ENCODE peak calls at places on chromosomes 3 and 15, in eight cellular contexts. M is tibial nerve, O is lower leg skin, U is sigmoid colon, D is uterus, S is A549, N is heart left ventricle, Z is Peyer's patch. Y is an unnamed sample.

GRCh38 chr3:169666501-169667379 is 3.2 kb upstream of the MECOM start:
- DNase-seq in N (no peak), O (no peak), U (peak; percentile 56), Z (no peak), M (no peak), D (no peak), S (no peak), Y (no peak)

GRCh38 chr15:84937144-84937543 is 44.5 kb upstream of the PDE8A start:
- DNase-seq in M (no peak), Z (no peak), D (no peak), O (no peak), U (peak; percentile 9), S (no peak), N (no peak), Y (no peak)

GRCh38 chr3:30498587-30498967 is 107.8 kb upstream of the TGFBR2 start:
- DNase-seq in M (no peak), Z (no peak), N (no peak), O (no peak), S (no peak), U (no peak), D (no peak), Y (no peak)

GRCh38 chr15:40420793-40421192 is 15.2 kb downstream of the IVD start:
- DNase-seq in N (peak; percentile 53), Z (no peak), O (no peak), D (no peak), M (no peak), U (no peak), S (no peak), Y (no peak)

GRCh38 chr3:43194490-43195115 is 88.7 kb upstream of the POMGNT2 start:
- DNase-seq in M (no peak), N (no peak), D (no peak), Z (peak; percentile 37), U (no peak), O (peak; percentile 42), S (no peak), Y (no peak)

GRCh38 chr3:61589856-61590255 is 28.5 kb downstream of the PTPRG start:
- DNase-seq in N (no peak), M (no peak), Z (no peak), O (no peak), S (peak; percentile 8), D (no peak), U (no peak), Y (no peak)

GRCh38 chr15:83200162-83200561 is 7.5 kb downstream of the HDGFL3 start:
- DNase-seq in O (no peak), N (no peak), S (no peak), M (no peak), Z (no peak), D (no peak), U (no peak), Y (no peak)

GRCh38 chr3:73716418-73716817 is 91.7 kb upstream of the PDZRN3 start:
- DNase-seq in O (no peak), M (no peak), U (no peak), D (no peak), S (no peak), Z (no peak), N (no peak), Y (no peak)

GRCh38 chr3:152258448-152259302 is 10.1 kb upstream of the MBNL1 start:
- DNase-seq in Z (peak; percentile 27), M (no peak), O (peak; percentile 93), S (peak; percentile 81), N (peak; percentile 60), D (peak; percentile 73), U (peak; percentile 85), Y (peak; percentile 28)

GRCh38 chr3:174308761-174309160 is 550.4 kb upstream of the NAALADL2 start:
- DNase-seq in D (no peak), O (no peak), S (no peak), M (no peak), U (no peak), N (no peak), Z (no peak), Y (no peak)

GRCh38 chr15:66023322-66023972 is 154.2 kb downstream of the RAB11A start:
- DNase-seq in U (no peak), O (no peak), Z (no peak), N (no peak), S (no peak), D (no peak), M (no peak), Y (no peak)

GRCh38 chr3:85090495-85090894 is 131.7 kb downstream of the CADM2 start:
- DNase-seq in O (no peak), S (no peak), N (no peak), U (no peak), Z (no peak), D (no peak), M (no peak), Y (no peak)
- H3K4me3 ChIP-seq in O (no peak overlapping the region), S (no peak overlapping the region), N (no peak overlapping the region), U (no peak overlapping the region), Z (no peak overlapping the region), D (no peak overlapping the region), M (no peak overlapping the region), Y (no peak overlapping the region)

GRCh38 chr3:197749601-197750395 is at the start of gene FYTTD1:
- DNase-seq in S (peak; percentile 77), D (peak; percentile 86), M (peak; percentile 83), Z (peak; percentile 88), O (peak; percentile 98), N (peak; percentile 97), U (peak; percentile 95), Y (peak; percentile 92)
- TF ChIP-seq POLR2A in S (peak; percentile 78), D (peak; percentile 65), M (peak; percentile 86), Z (peak; percentile 56), O (no peak), N (no peak), U (peak; percentile 63), Y (peak; percentile 18)

GRCh38 chr15:62264196-62264595 is 99.1 kb upstream of the C2CD4B start:
- DNase-seq in Z (no peak), D (no peak), M (no peak), N (no peak), S (no peak), O (no peak), U (no peak), Y (no peak)
- TF ChIP-seq CTCF in Z (no peak), D (no peak), M (no peak), N (no peak), S (no peak), O (no peak), U (no peak), Y (no peak)

GRCh38 chr15:33195283-33195682 is 769 bp upstream of the FMN1 start:
- DNase-seq in S (no peak), N (no peak), D (no peak), O (no peak), Z (no peak), M (no peak), U (no peak), Y (no peak)

GRCh38 chr15:33197636-33198035 is 3.1 kb upstream of the FMN1 start:
- DNase-seq in D (no peak), S (no peak), O (no peak), M (no peak), N (no peak), Z (no peak), U (no peak), Y (no peak)

GRCh38 chr15:33191641-33192040 is 2.9 kb downstream of the FMN1 start:
- DNase-seq in D (no peak), N (no peak), U (no peak), O (no peak), S (no peak), Z (no peak), M (no peak), Y (no peak)

GRCh38 chr15:33194704-33195261 is at the start of gene FMN1:
- DNase-seq in O (peak; percentile 98), Z (peak; percentile 73), S (peak; percentile 90), N (peak; percentile 95), M (peak; percentile 69), D (peak; percentile 88), U (peak; percentile 95), Y (peak; percentile 97)

GRCh38 chr15:33194237-33194636 is 277 bp downstream of the FMN1 start:
- DNase-seq in U (peak; percentile 61), N (no peak), D (no peak), Z (no peak), M (no peak), S (no peak), O (no peak), Y (no peak)
- H3K4me3 ChIP-seq in U (peak overlapping the region; percentile 49), N (peak overlapping the region; percentile 53), D (peak overlapping the region; percentile 33), Z (peak overlapping the region; percentile 33), M (peak overlapping the region; percentile 49), S (peak overlapping the region; percentile 44), O (peak overlapping the region; percentile 47), Y (peak overlapping the region; percentile 66)

DNA sequence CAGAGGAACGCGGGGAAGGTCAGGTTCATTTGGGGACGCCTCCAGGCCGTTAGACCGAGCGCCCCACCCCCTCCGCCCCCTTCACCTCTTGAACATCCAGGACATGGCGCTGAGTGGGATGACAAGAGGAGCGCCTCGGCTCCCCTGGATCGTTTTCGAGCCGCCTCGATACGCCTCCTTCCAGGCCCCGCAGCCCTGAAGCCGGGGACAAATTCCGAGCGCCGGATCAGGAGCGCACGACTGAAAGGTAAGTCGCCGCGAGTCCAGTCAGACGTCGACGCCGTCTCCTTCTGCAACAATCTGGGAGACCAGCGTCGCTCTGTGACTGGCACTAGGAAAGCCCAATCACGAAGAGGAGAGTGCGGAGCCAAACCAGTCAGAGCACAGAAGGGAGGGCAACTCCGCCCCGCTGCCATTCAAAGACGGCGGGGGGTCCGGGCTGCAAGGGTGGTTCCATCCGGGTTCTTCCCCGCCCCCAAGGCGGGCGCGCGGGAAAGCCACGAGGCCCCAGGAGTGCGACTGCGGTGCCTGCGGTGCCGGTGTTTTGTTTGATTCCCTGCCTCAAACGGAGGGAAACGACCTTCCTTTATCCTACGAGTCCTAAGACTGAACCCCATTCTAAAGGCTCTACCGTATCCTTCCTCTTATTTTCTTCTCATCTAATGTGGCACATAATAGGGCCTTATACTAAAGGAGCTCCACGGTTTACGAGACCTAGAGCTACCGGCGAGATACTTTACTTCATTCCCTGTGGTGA is at the start of gene HLTF:
- DNase-seq in O (peak; percentile 97), N (peak; percentile 97), Z (peak; percentile 90), U (peak; percentile 97), M (peak; percentile 86), S (peak; percentile 96), D (peak; percentile 95), Y (peak; percentile 98)
- TF ChIP-seq POLR2A in O (no peak), N (no peak), Z (peak; percentile 18), U (peak; percentile 37), M (peak; percentile 19), S (peak; percentile 62), D (peak; percentile 66), Y (no peak)

GRCh38 chr3:159158213-159158612 is 356.4 kb downstream of the MFSD1 start:
- DNase-seq in Z (no peak), D (no peak), U (no peak), O (no peak), M (no peak), S (no peak), N (no peak), Y (peak; percentile 16)
- TF ChIP-seq CTCF in Z (no peak), D (no peak), U (no peak), O (no peak), M (no peak), S (no peak), N (no peak), Y (no peak)